ENCODE peak calls at places on chromosomes 4 and X, in ten cellular contexts. L is heart right ventricle; B is CD4-positive, alpha-beta memory T cell; V is body of pancreas; P is left lung; Q is iPS DF 6.9; Y is A549; E is mesendoderm; N is BE2C; K is neural progenitor cell. W is an unnamed sample.

GRCh38 chr4:76723916-76724315 is 174.0 kb downstream of the SOWAHB start:
- DNase-seq in L (no peak), B (no peak), V (no peak), P (no peak), Q (no peak), Y (no peak), E (peak; percentile 71), N (no peak), K (peak; percentile 42), W (no peak)

GRCh38 chr4:71498624-71499023 is 159.8 kb downstream of the SLC4A4 start:
- DNase-seq in L (no peak), B (no peak), V (no peak), P (no peak), Q (no peak), Y (no peak), E (no peak), N (no peak), K (no peak), W (no peak)

GRCh38 chr4:97924341-97924958 is 218.8 kb downstream of the STPG2 start:
- DNase-seq in L (no peak), B (no peak), V (no peak), P (no peak), Q (no peak), Y (no peak), E (no peak), N (no peak), K (no peak), W (no peak)

GRCh38 chrX:24876782-24877315 is 138.9 kb downstream of the ARX start:
- DNase-seq in L (no peak), B (no peak), V (no peak), P (no peak), Q (no peak), Y (no peak), E (no peak), N (no peak), K (peak; percentile 66), W (no peak)

GRCh38 chr4:25171451-25171850 is 11.2 kb upstream of the SEPSECS start:
- DNase-seq in L (no peak), B (no peak), V (no peak), P (no peak), Q (no peak), Y (no peak), E (no peak), N (no peak), K (no peak), W (no peak)

GRCh38 chr4:139386421-139386820 is 67.5 kb upstream of the RAB33B start:
- DNase-seq in L (no peak), B (no peak), V (no peak), P (no peak), Q (no peak), Y (no peak), E (no peak), N (no peak), K (no peak), W (no peak)

GRCh38 chr4:167622481-167623240 is 388.4 kb upstream of the SPOCK3 start:
- DNase-seq in L (no peak), B (no peak), V (peak; percentile 60), P (peak; percentile 32), Q (peak; percentile 29), Y (peak; percentile 29), E (peak; percentile 65), N (peak; percentile 82), K (peak; percentile 81), W (peak; percentile 42)

GRCh38 chr4:153281476-153281875 is 63.0 kb upstream of the MND1 start:
- DNase-seq in L (no peak), B (no peak), V (no peak), P (no peak), Q (no peak), Y (no peak), E (no peak), N (no peak), K (no peak), W (no peak)

GRCh38 chr4:94641702-94642560 is 115.8 kb upstream of the BMPR1B start:
- DNase-seq in L (no peak), B (no peak), V (no peak), P (no peak), Q (no peak), Y (peak; percentile 47), E (no peak), N (no peak), K (no peak), W (no peak)

GRCh38 chr4:146329042-146329716 is 114.8 kb downstream of the REELD1 start:
- DNase-seq in L (no peak), B (no peak), V (no peak), P (no peak), Q (no peak), Y (no peak), E (peak; percentile 2), N (no peak), K (no peak), W (no peak)

GRCh38 chr4:53098681-53099121 is 236.6 kb downstream of the RASL11B start:
- DNase-seq in L (no peak), B (no peak), V (no peak), P (no peak), Q (no peak), Y (no peak), E (no peak), N (no peak), K (no peak), W (no peak)

GRCh38 chr4:125481334-125481733 is 166.6 kb downstream of the FAT4 start:
- DNase-seq in L (no peak), B (no peak), V (no peak), P (no peak), Q (no peak), Y (no peak), E (peak; percentile 40), N (no peak), K (no peak), W (no peak)

GRCh38 chrX:133325422-133325821 is 89.9 kb downstream of the GPC4 start:
- DNase-seq in L (no peak), B (no peak), V (no peak), P (no peak), Q (no peak), Y (no peak), E (no peak), N (no peak), K (no peak), W (no peak)

GRCh38 chr4:56313132-56313531 is 74.2 kb downstream of the AASDH start:
- DNase-seq in L (no peak), B (no peak), V (no peak), P (no peak), Q (no peak), Y (no peak), E (no peak), N (no peak), K (no peak), W (no peak)

GRCh38 chrX:46575991-46576392 is 2.4 kb downstream of the CHST7 start:
- DNase-seq in L (peak; percentile 34), B (no peak), V (no peak), P (no peak), Q (no peak), Y (no peak), E (peak; percentile 19), N (no peak), K (peak; percentile 24), W (no peak)

GRCh38 chrX:104315555-104315954 is 60.8 kb upstream of the ESX1 start:
- DNase-seq in L (no peak), B (no peak), V (no peak), P (no peak), Q (no peak), Y (no peak), E (no peak), N (no peak), K (no peak), W (no peak)

DNA sequence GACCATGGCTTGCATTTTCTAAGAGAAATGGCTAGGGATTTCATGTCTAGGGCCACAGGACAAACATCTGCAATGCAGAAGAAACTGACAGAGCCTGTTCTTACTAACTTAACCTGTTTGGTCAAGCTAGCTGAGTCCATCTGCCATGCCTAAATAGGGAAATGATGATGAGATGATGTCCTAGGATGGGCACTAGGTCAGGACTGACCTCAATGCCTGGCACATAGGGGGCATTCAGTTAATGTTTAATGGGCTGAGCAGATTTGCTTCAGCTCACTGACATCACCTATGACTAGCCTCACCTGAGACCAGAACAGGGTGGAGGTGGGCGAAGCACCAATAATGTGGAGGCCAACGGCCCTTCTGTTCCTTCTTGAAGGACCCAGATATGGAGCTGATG is 174.2 kb upstream of the SCML1 start:
- DNase-seq in L (no peak), B (no peak), V (no peak), P (no peak), Q (no peak), Y (no peak), E (no peak), N (no peak), K (no peak), W (no peak)
- H3K4me1 ChIP-seq in L (peaks cover 3% of the 10 kb centered on the region), B (no peaks in the 10 kb centered on the region), V (peaks cover 7% of the 10 kb centered on the region), P (no peaks in the 10 kb centered on the region), Q (peaks cover 1% of the 10 kb centered on the region), Y (peaks cover 51% of the 10 kb centered on the region), E (peaks cover 2% of the 10 kb centered on the region), N (no peaks in the 10 kb centered on the region), K (peaks cover 7% of the 10 kb centered on the region), W (peaks cover 3% of the 10 kb centered on the region)

DNA sequence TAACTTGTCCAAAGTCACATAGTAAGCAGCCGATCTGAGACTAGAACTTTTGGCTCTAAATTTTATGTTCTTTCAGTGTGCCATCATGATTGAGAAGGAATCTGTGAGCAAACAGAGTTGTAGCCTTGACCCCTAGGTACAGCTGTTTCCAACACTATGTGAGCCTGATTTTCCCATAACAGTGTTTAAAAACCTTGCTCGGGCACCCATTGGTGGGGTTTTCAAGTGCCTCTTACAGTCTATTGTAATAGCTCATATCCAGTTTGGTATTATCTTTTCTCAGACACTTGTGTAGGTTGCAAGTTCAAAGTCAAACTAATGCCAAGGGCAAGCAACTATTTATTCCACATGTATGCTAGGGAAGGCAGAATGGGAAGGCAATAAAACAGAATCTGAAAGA is 467.9 kb downstream of the INPP4B start:
- DNase-seq in L (peak; percentile 12), B (no peak), V (peak; percentile 18), P (no peak), Q (no peak), Y (no peak), E (no peak), N (no peak), K (no peak), W (no peak)
- H3K4me1 ChIP-seq in L (peaks cover 71% of the 10 kb centered on the region), B (peaks cover 84% of the 10 kb centered on the region), V (peaks cover 34% of the 10 kb centered on the region), P (no peaks in the 10 kb centered on the region), Q (no peaks in the 10 kb centered on the region), Y (peaks cover 34% of the 10 kb centered on the region), E (peaks cover 4% of the 10 kb centered on the region), N (no peaks in the 10 kb centered on the region), K (peaks cover 7% of the 10 kb centered on the region), W (peaks cover 2% of the 10 kb centered on the region)

DNA sequence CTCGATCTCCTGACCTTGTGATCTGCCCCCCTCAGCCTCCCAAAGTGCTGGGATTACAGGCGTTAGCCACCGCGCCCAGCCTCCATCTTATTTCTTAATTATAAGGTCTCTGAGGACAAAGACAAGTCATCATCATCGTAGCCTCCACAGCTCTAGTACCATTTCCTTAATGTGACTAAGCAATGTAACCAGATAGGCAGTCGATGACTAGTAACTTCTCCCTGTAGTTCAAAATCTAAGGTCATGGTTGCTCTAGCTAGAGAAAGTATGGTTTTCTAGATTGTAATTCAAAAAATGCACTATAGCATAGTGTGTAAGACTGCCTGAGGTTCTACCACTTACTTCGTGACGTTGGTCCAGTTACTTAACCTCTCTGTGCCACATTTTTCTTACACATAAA is 6.9 kb downstream of the SLC39A8 start:
- DNase-seq in L (no peak), B (no peak), V (no peak), P (no peak), Q (no peak), Y (no peak), E (no peak), N (no peak), K (no peak), W (no peak)
- H3K4me1 ChIP-seq in L (no peaks in the 10 kb centered on the region), B (peaks cover 31% of the 10 kb centered on the region), V (peaks cover 53% of the 10 kb centered on the region), P (peaks cover 60% of the 10 kb centered on the region), Q (peaks cover 1% of the 10 kb centered on the region), Y (peaks cover 5% of the 10 kb centered on the region), E (peaks cover 8% of the 10 kb centered on the region), N (no peaks in the 10 kb centered on the region), K (peaks cover 3% of the 10 kb centered on the region), W (no peaks in the 10 kb centered on the region)

GRCh38 chr4:6703786-6704185 is 5.9 kb downstream of the MRFAP1L1 start:
- DNase-seq in L (no peak), B (no peak), V (no peak), P (no peak), Q (no peak), Y (no peak), E (no peak), N (no peak), K (no peak), W (no peak)
- H3K4me1 ChIP-seq in L (peaks cover 54% of the 10 kb centered on the region), B (peaks cover 73% of the 10 kb centered on the region), V (peaks cover 39% of the 10 kb centered on the region), P (peaks cover 46% of the 10 kb centered on the region), Q (peaks cover 2% of the 10 kb centered on the region), Y (no peaks in the 10 kb centered on the region), E (peaks cover 10% of the 10 kb centered on the region), N (peaks cover 3% of the 10 kb centered on the region), K (peaks cover 16% of the 10 kb centered on the region), W (no peaks in the 10 kb centered on the region)

W was measured in aorta.